ENCODE peak calls at places on chromosomes 2 and 18, in four cellular contexts. One of them, this sample, is unnamed.

GRCh38 chr2:3785220-3785889 is 82.0 kb downstream of the DCDC2C start:
- DNase-seq in HepG2: no peak
- DNase-seq in Panc1: no peak
- DNase-seq in K562: no peak
- DNase-seq in this sample: no peak

GRCh38 chr2:54950811-54951210 is 99.4 kb downstream of the RTN4 start:
- DNase-seq in HepG2: no peak
- DNase-seq in Panc1: no peak
- DNase-seq in K562: no peak
- DNase-seq in this sample: no peak

GRCh38 chr2:165891943-165892342 is 61.6 kb downstream of the TTC21B start:
- DNase-seq in HepG2: no peak
- DNase-seq in Panc1: no peak
- DNase-seq in K562: no peak
- DNase-seq in this sample: no peak

GRCh38 chr2:60413069-60413818 is 140.2 kb downstream of the BCL11A start:
- DNase-seq in HepG2: no peak
- DNase-seq in Panc1: no peak
- DNase-seq in K562: no peak
- DNase-seq in this sample: no peak

GRCh38 chr18:23307567-23308295 is 145.4 kb upstream of the RIOK3 start:
- DNase-seq in HepG2: no peak
- DNase-seq in Panc1: no peak
- DNase-seq in K562: no peak
- DNase-seq in this sample: peak

GRCh38 chr2:150255528-150255927 is 231.9 kb downstream of the RND3 start:
- DNase-seq in HepG2: no peak
- DNase-seq in Panc1: no peak
- DNase-seq in K562: no peak
- DNase-seq in this sample: no peak

GRCh38 chr2:120441744-120442471 is 96.0 kb downstream of the INHBB start:
- DNase-seq in HepG2: peak
- DNase-seq in Panc1: no peak
- DNase-seq in K562: no peak
- DNase-seq in this sample: no peak

GRCh38 chr18:32470136-32470712 is 458 bp downstream of the GAREM1 start:
- DNase-seq in HepG2: no peak
- DNase-seq in Panc1: no peak
- DNase-seq in K562: no peak
- DNase-seq in this sample: no peak

GRCh38 chr2:106996136-106996769 is 110.3 kb upstream of the ST6GAL2 start:
- DNase-seq in HepG2: no peak
- DNase-seq in Panc1: no peak
- DNase-seq in K562: no peak
- DNase-seq in this sample: no peak

GRCh38 chr2:32986480-32986879 is 39.7 kb downstream of the LTBP1 start:
- DNase-seq in HepG2: no peak
- DNase-seq in Panc1: no peak
- DNase-seq in K562: no peak
- DNase-seq in this sample: no peak

GRCh38 chr2:238912228-238912915 is 64.5 kb downstream of the TWIST2 start:
- DNase-seq in HepG2: no peak
- DNase-seq in Panc1: no peak
- DNase-seq in K562: no peak
- DNase-seq in this sample: no peak

GRCh38 chr2:64283641-64284371 is 139.6 kb upstream of the PELI1 start:
- DNase-seq in HepG2: no peak
- DNase-seq in Panc1: no peak
- DNase-seq in K562: no peak
- DNase-seq in this sample: no peak

GRCh38 chr2:174121612-174122011 is 126.7 kb downstream of the OLA1 start:
- DNase-seq in HepG2: no peak
- DNase-seq in Panc1: no peak
- DNase-seq in K562: no peak
- DNase-seq in this sample: peak

GRCh38 chr2:176507736-176508135 is 238.5 kb downstream of the MTX2 start:
- DNase-seq in HepG2: no peak
- DNase-seq in Panc1: no peak
- DNase-seq in K562: no peak
- DNase-seq in this sample: no peak

GRCh38 chr18:8329186-8329771 is 280.0 kb upstream of the RAB12 start:
- DNase-seq in HepG2: peak
- DNase-seq in Panc1: no peak
- DNase-seq in K562: no peak
- DNase-seq in this sample: no peak

GRCh38 chr18:55119434-55119833 is 160.2 kb upstream of the CCDC68 start:
- DNase-seq in HepG2: no peak
- DNase-seq in Panc1: no peak
- DNase-seq in K562: peak
- DNase-seq in this sample: no peak

GRCh38 chr2:134137182-134137595 is 116.7 kb upstream of the MGAT5 start:
- DNase-seq in HepG2: no peak
- DNase-seq in Panc1: no peak
- DNase-seq in K562: no peak
- DNase-seq in this sample: no peak

GRCh38 chr2:70515938-70516337 is 37.7 kb downstream of the TGFA start:
- DNase-seq in HepG2: no peak
- DNase-seq in Panc1: no peak
- DNase-seq in K562: no peak
- DNase-seq in this sample: no peak

GRCh38 chr2:167249197-167249596 is 360.9 kb downstream of the XIRP2 start:
- DNase-seq in HepG2: no peak
- DNase-seq in Panc1: no peak
- DNase-seq in K562: no peak
- DNase-seq in this sample: no peak

GRCh38 chr2:20334645-20335203 is 15.9 kb downstream of the PUM2 start:
- DNase-seq in HepG2: no peak
- DNase-seq in Panc1: no peak
- DNase-seq in K562: no peak
- DNase-seq in this sample: no peak

GRCh38 chr2:143071185-143071876 is 57.9 kb upstream of the ARHGAP15 start:
- DNase-seq in HepG2: no peak
- DNase-seq in Panc1: no peak
- DNase-seq in K562: no peak
- DNase-seq in this sample: no peak

GRCh38 chr18:44632469-44633145 is 48.1 kb upstream of the SETBP1 start:
- DNase-seq in HepG2: no peak
- DNase-seq in Panc1: no peak
- DNase-seq in K562: no peak
- DNase-seq in this sample: no peak

GRCh38 chr2:176398783-176399182 is 129.5 kb downstream of the MTX2 start:
- DNase-seq in HepG2: no peak
- DNase-seq in Panc1: no peak
- DNase-seq in K562: no peak
- DNase-seq in this sample: no peak

GRCh38 chr2:235535423-235536130 is 41.7 kb downstream of the AGAP1 start:
- DNase-seq in HepG2: no peak
- DNase-seq in Panc1: no peak
- DNase-seq in K562: no peak
- DNase-seq in this sample: no peak
- TF ChIP-seq TCF7L2 in HepG2: no peak
- TF ChIP-seq TCF7L2 in Panc1: no peak
- TF ChIP-seq TCF7L2 in K562: no peak
- TF ChIP-seq TCF7L2 in this sample: no peak

GRCh38 chr18:67669993-67670671 is 153.6 kb upstream of the DSEL start:
- DNase-seq in HepG2: no peak
- DNase-seq in Panc1: no peak
- DNase-seq in K562: no peak
- DNase-seq in this sample: no peak
- TF ChIP-seq TCF7L2 in HepG2: no peak
- TF ChIP-seq TCF7L2 in Panc1: no peak
- TF ChIP-seq TCF7L2 in K562: no peak
- TF ChIP-seq TCF7L2 in this sample: no peak

GRCh38 chr2:197357986-197358385 is 47.4 kb upstream of the ANKRD44 start:
- DNase-seq in HepG2: no peak
- DNase-seq in Panc1: no peak
- DNase-seq in K562: no peak
- DNase-seq in this sample: no peak

GRCh38 chr2:197360744-197361156 is 50.2 kb upstream of the ANKRD44 start:
- DNase-seq in HepG2: no peak
- DNase-seq in Panc1: no peak
- DNase-seq in K562: no peak
- DNase-seq in this sample: no peak

GRCh38 chr2:197356136-197356535 is 45.6 kb upstream of the ANKRD44 start:
- DNase-seq in HepG2: no peak
- DNase-seq in Panc1: no peak
- DNase-seq in K562: no peak
- DNase-seq in this sample: peak

GRCh38 chr2:197359859-197360258 is 49.3 kb upstream of the ANKRD44 start:
- DNase-seq in HepG2: no peak
- DNase-seq in Panc1: no peak
- DNase-seq in K562: no peak
- DNase-seq in this sample: no peak

DNA sequence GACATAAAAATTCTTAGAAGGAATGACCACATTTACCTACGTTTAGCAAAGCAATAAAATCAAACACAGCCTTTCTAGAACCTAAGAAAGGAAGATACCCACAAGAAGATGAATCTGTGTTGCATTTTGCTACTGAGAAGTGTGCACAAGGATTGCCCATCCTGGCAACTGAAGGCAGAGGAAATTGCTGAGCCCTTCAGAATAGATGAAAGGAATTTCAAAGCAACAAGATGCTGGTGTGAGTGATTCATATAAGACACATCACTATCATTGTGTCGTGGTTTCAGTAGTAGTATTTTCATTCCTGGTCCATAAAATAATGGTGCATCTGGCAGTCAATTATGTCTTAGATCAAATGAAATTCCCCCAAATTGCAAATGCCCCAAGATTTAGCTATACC is 48.3 kb upstream of the ANKRD44 start:
- DNase-seq in HepG2: no peak
- DNase-seq in Panc1: no peak
- DNase-seq in K562: no peak
- DNase-seq in this sample: no peak
- TF ChIP-seq TCF7L2 in HepG2: no peak
- TF ChIP-seq TCF7L2 in Panc1: no peak
- TF ChIP-seq TCF7L2 in K562: no peak
- TF ChIP-seq TCF7L2 in this sample: no peak

GRCh38 chr18:36441872-36442271 is 144.4 kb downstream of the FHOD3 start:
- DNase-seq in HepG2: no peak
- DNase-seq in Panc1: no peak
- DNase-seq in K562: no peak
- DNase-seq in this sample: no peak
- TF ChIP-seq TCF7L2 in HepG2: no peak
- TF ChIP-seq TCF7L2 in Panc1: no peak
- TF ChIP-seq TCF7L2 in K562: no peak
- TF ChIP-seq TCF7L2 in this sample: no peak

DNA sequence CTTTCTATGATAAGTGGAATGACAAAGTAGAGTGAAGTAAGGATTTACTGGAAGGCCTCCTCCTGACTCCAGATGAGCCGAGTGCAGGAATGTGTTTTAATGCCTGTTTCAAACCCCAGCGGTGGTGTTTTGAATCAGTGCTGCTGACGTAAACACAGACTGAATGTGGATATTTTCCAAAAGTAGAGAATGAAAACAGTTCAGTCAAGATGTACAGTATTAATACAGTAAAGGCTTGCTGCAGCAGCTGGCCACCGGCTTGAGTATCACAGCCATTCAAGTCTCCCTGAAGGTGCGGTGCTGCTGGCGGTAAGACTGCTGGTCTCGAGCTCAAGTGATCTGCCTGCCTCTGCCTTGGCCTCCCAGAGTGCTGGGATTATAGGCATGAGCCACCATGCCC is 46.7 kb downstream of the ARHGAP28 start:
- DNase-seq in HepG2: no peak
- DNase-seq in Panc1: no peak
- DNase-seq in K562: no peak
- DNase-seq in this sample: no peak
- TF ChIP-seq TCF7L2 in HepG2: no peak
- TF ChIP-seq TCF7L2 in Panc1: no peak
- TF ChIP-seq TCF7L2 in K562: no peak
- TF ChIP-seq TCF7L2 in this sample: no peak

GRCh38 chr2:208046686-208047085 is 21.4 kb upstream of the PLEKHM3 start:
- DNase-seq in HepG2: no peak
- DNase-seq in Panc1: no peak
- DNase-seq in K562: no peak
- DNase-seq in this sample: no peak
- TF ChIP-seq TCF7L2 in HepG2: no peak
- TF ChIP-seq TCF7L2 in Panc1: no peak
- TF ChIP-seq TCF7L2 in K562: no peak
- TF ChIP-seq TCF7L2 in this sample: no peak

DNA sequence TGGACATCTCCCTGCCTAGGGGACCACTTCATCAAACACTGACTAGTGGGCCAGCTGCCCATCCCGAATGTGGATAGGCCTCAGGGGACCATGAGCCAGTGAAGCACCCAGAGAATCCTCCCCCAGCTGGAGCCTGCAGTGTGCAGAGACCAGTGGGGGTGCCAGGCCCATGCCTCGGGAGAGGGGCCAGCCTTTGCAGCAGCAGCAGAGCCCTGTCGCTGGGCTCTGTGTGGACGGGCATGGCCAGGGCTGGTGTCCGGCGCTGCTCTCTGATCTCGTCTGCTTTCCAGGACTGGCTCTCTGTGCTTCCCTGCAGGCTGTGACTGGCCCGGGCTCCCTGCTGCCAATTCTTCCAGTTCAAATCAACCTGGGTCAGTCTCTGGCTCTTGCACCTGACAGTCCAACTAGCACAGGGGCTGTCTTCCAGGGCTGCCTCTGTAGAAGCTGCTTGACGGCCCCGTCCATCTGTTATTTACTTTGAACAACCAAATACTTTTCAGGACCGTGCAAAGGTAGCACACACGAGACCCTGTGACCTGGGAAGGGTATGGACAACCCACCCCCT is 11.4 kb downstream of the KCNIP3 start:
- DNase-seq in HepG2: no peak
- DNase-seq in Panc1: no peak
- DNase-seq in K562: no peak
- DNase-seq in this sample: no peak
- TF ChIP-seq TCF7L2 in HepG2: no peak
- TF ChIP-seq TCF7L2 in Panc1: no peak
- TF ChIP-seq TCF7L2 in K562: no peak
- TF ChIP-seq TCF7L2 in this sample: no peak

GRCh38 chr2:110126086-110126773 is 10.6 kb upstream of the MALL start:
- DNase-seq in HepG2: no peak
- DNase-seq in Panc1: no peak
- DNase-seq in K562: no peak
- DNase-seq in this sample: no peak

GRCh38 chr2:110121592-110121991 is 6.0 kb upstream of the MALL start:
- DNase-seq in HepG2: no peak
- DNase-seq in Panc1: no peak
- DNase-seq in K562: no peak
- DNase-seq in this sample: no peak

GRCh38 chr2:110124038-110124825 is 8.6 kb upstream of the MALL start:
- DNase-seq in HepG2: no peak
- DNase-seq in Panc1: no peak
- DNase-seq in K562: no peak
- DNase-seq in this sample: no peak

GRCh38 chr2:110126926-110127325 is 11.3 kb upstream of the MALL start:
- DNase-seq in HepG2: peak
- DNase-seq in Panc1: no peak
- DNase-seq in K562: no peak
- DNase-seq in this sample: no peak

GRCh38 chr2:110125292-110125691 is 9.7 kb upstream of the MALL start:
- DNase-seq in HepG2: no peak
- DNase-seq in Panc1: no peak
- DNase-seq in K562: no peak
- DNase-seq in this sample: no peak
- TF ChIP-seq TCF7L2 in HepG2: no peak
- TF ChIP-seq TCF7L2 in Panc1: no peak
- TF ChIP-seq TCF7L2 in K562: no peak
- TF ChIP-seq TCF7L2 in this sample: no peak